ENCODE peak calls at places on chromosome 4, in eight cellular contexts. One of them, this sample, is unnamed.

GRCh38 chr4:128979934-128980333 is 113.4 kb downstream of the SCLT1 start:
- DNase-seq in adrenal gland: peak
- DNase-seq in K562: no peak
- DNase-seq in iPS DF 6.9: no peak
- DNase-seq in tibial artery: no peak
- DNase-seq in transverse colon: no peak
- DNase-seq in hepatocyte: peak
- DNase-seq in ovary: no peak
- DNase-seq in this sample: no peak

GRCh38 chr4:7418131-7418943 is 16.4 kb downstream of the PSAPL1 start:
- DNase-seq in adrenal gland: peak
- DNase-seq in K562: peak
- DNase-seq in iPS DF 6.9: no peak
- DNase-seq in tibial artery: peak
- DNase-seq in transverse colon: peak
- DNase-seq in hepatocyte: no peak
- DNase-seq in ovary: peak
- DNase-seq in this sample: no peak

GRCh38 chr4:38591617-38592337 is 72.2 kb upstream of the KLF3 start:
- DNase-seq in adrenal gland: no peak
- DNase-seq in K562: no peak
- DNase-seq in iPS DF 6.9: no peak
- DNase-seq in tibial artery: no peak
- DNase-seq in transverse colon: no peak
- DNase-seq in hepatocyte: no peak
- DNase-seq in ovary: no peak
- DNase-seq in this sample: no peak

GRCh38 chr4:165378763-165379631 is at the start of gene CPE:
- DNase-seq in adrenal gland: peak
- DNase-seq in K562: no peak
- DNase-seq in iPS DF 6.9: no peak
- DNase-seq in tibial artery: peak
- DNase-seq in transverse colon: peak
- DNase-seq in hepatocyte: peak
- DNase-seq in ovary: peak
- DNase-seq in this sample: peak

GRCh38 chr4:111806331-111806730 is 338.9 kb upstream of the FAM241A start:
- DNase-seq in adrenal gland: no peak
- DNase-seq in K562: no peak
- DNase-seq in iPS DF 6.9: peak
- DNase-seq in tibial artery: no peak
- DNase-seq in transverse colon: no peak
- DNase-seq in hepatocyte: peak
- DNase-seq in ovary: no peak
- DNase-seq in this sample: no peak

GRCh38 chr4:82886145-82886942 is 4.6 kb downstream of the SEC31A start:
- DNase-seq in adrenal gland: no peak
- DNase-seq in K562: no peak
- DNase-seq in iPS DF 6.9: no peak
- DNase-seq in tibial artery: no peak
- DNase-seq in transverse colon: no peak
- DNase-seq in hepatocyte: peak
- DNase-seq in ovary: no peak
- DNase-seq in this sample: no peak

GRCh38 chr4:73139245-73139644 is 69.7 kb upstream of the COX18 start:
- DNase-seq in adrenal gland: no peak
- DNase-seq in K562: no peak
- DNase-seq in iPS DF 6.9: no peak
- DNase-seq in tibial artery: no peak
- DNase-seq in transverse colon: no peak
- DNase-seq in hepatocyte: no peak
- DNase-seq in ovary: no peak
- DNase-seq in this sample: no peak

GRCh38 chr4:10664408-10664807 is 20.2 kb downstream of the CLNK start:
- DNase-seq in adrenal gland: no peak
- DNase-seq in K562: no peak
- DNase-seq in iPS DF 6.9: no peak
- DNase-seq in tibial artery: peak
- DNase-seq in transverse colon: no peak
- DNase-seq in hepatocyte: peak
- DNase-seq in ovary: no peak
- DNase-seq in this sample: no peak

GRCh38 chr4:147975325-147975724 is 243.4 kb downstream of the ARHGAP10 start:
- DNase-seq in adrenal gland: no peak
- DNase-seq in K562: no peak
- DNase-seq in iPS DF 6.9: no peak
- DNase-seq in tibial artery: peak
- DNase-seq in transverse colon: no peak
- DNase-seq in hepatocyte: no peak
- DNase-seq in ovary: no peak
- DNase-seq in this sample: no peak

GRCh38 chr4:73055241-73055897 is 14.1 kb downstream of the COX18 start:
- DNase-seq in adrenal gland: no peak
- DNase-seq in K562: no peak
- DNase-seq in iPS DF 6.9: no peak
- DNase-seq in tibial artery: no peak
- DNase-seq in transverse colon: no peak
- DNase-seq in hepatocyte: no peak
- DNase-seq in ovary: no peak
- DNase-seq in this sample: no peak

GRCh38 chr4:94517492-94517891 is 65.8 kb downstream of the PDLIM5 start:
- DNase-seq in adrenal gland: no peak
- DNase-seq in K562: no peak
- DNase-seq in iPS DF 6.9: no peak
- DNase-seq in tibial artery: no peak
- DNase-seq in transverse colon: no peak
- DNase-seq in hepatocyte: no peak
- DNase-seq in ovary: no peak
- DNase-seq in this sample: no peak

GRCh38 chr4:94516999-94517398 is 65.3 kb downstream of the PDLIM5 start:
- DNase-seq in adrenal gland: no peak
- DNase-seq in K562: no peak
- DNase-seq in iPS DF 6.9: no peak
- DNase-seq in tibial artery: no peak
- DNase-seq in transverse colon: no peak
- DNase-seq in hepatocyte: no peak
- DNase-seq in ovary: no peak
- DNase-seq in this sample: no peak

GRCh38 chr4:94516067-94516466 is 64.3 kb downstream of the PDLIM5 start:
- DNase-seq in adrenal gland: no peak
- DNase-seq in K562: no peak
- DNase-seq in iPS DF 6.9: no peak
- DNase-seq in tibial artery: no peak
- DNase-seq in transverse colon: no peak
- DNase-seq in hepatocyte: no peak
- DNase-seq in ovary: no peak
- DNase-seq in this sample: no peak

GRCh38 chr4:94519019-94519418 is 67.3 kb downstream of the PDLIM5 start:
- DNase-seq in adrenal gland: no peak
- DNase-seq in K562: no peak
- DNase-seq in iPS DF 6.9: no peak
- DNase-seq in tibial artery: no peak
- DNase-seq in transverse colon: no peak
- DNase-seq in hepatocyte: no peak
- DNase-seq in ovary: no peak
- DNase-seq in this sample: no peak

GRCh38 chr4:94515365-94515764 is 63.6 kb downstream of the PDLIM5 start:
- DNase-seq in adrenal gland: no peak
- DNase-seq in K562: no peak
- DNase-seq in iPS DF 6.9: no peak
- DNase-seq in tibial artery: no peak
- DNase-seq in transverse colon: no peak
- DNase-seq in hepatocyte: no peak
- DNase-seq in ovary: no peak
- DNase-seq in this sample: no peak
- H3K27ac ChIP-seq in adrenal gland: no peak
- H3K27ac ChIP-seq in K562: no peak
- H3K27ac ChIP-seq in iPS DF 6.9: no peak
- H3K27ac ChIP-seq in tibial artery: peak
- H3K27ac ChIP-seq in transverse colon: peak
- H3K27ac ChIP-seq in hepatocyte: peak
- H3K27ac ChIP-seq in ovary: no peak
- H3K27ac ChIP-seq in this sample: no peak

DNA sequence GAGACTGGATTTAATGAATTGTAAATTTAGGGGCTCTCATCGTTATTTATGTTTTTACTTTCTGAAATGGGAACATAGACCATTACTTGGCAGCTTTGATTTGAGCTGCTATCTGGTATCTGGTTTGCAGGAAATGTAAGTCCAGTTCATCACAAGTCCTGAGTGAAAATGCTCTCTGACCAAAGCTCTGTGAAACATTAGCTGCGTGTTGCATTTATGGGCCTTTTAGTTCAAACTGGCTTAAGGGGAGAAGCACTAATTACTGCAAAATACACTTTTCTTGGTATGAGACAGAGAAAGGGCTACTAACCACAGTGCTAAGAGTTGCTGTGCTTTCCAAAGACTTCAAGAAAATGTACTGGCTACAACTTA is 453 bp downstream of the CC2D2A start:
- DNase-seq in adrenal gland: no peak
- DNase-seq in K562: no peak
- DNase-seq in iPS DF 6.9: no peak
- DNase-seq in tibial artery: no peak
- DNase-seq in transverse colon: no peak
- DNase-seq in hepatocyte: no peak
- DNase-seq in ovary: no peak
- DNase-seq in this sample: no peak
- H3K4me3 ChIP-seq in adrenal gland: no peak
- H3K4me3 ChIP-seq in K562: no peak
- H3K4me3 ChIP-seq in iPS DF 6.9: no peak
- H3K4me3 ChIP-seq in tibial artery: peak
- H3K4me3 ChIP-seq in transverse colon: peak
- H3K4me3 ChIP-seq in hepatocyte: peak
- H3K4me3 ChIP-seq in ovary: peak
- H3K4me3 ChIP-seq in this sample: no peak

DNA sequence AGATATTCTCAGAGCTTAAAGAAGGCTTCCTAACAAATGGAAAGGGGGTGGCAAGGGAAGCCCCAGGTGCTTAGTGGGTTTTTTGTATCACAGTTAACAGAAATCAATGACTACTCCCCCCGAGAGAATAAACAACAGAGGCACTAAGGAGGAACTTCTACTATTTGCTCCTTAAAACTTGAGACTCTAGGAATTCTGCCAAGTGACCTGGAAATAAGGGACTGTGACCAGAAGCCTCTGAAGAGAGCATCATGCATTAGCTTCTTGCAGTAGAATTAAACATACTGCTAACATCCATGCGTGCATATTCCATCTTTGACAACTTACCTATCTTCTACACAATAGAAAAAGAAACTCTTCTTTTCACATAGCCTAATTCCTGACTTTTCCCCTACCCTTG is 86.8 kb downstream of the CAMK2D start:
- DNase-seq in adrenal gland: no peak
- DNase-seq in K562: no peak
- DNase-seq in iPS DF 6.9: no peak
- DNase-seq in tibial artery: no peak
- DNase-seq in transverse colon: no peak
- DNase-seq in hepatocyte: no peak
- DNase-seq in ovary: no peak
- DNase-seq in this sample: no peak
- H3K27ac ChIP-seq in adrenal gland: no peak
- H3K27ac ChIP-seq in K562: no peak
- H3K27ac ChIP-seq in iPS DF 6.9: no peak
- H3K27ac ChIP-seq in tibial artery: no peak
- H3K27ac ChIP-seq in transverse colon: no peak
- H3K27ac ChIP-seq in hepatocyte: no peak
- H3K27ac ChIP-seq in ovary: no peak
- H3K27ac ChIP-seq in this sample: no peak

GRCh38 chr4:140557831-140558435 is 10.8 kb downstream of the UCP1 start:
- DNase-seq in adrenal gland: no peak
- DNase-seq in K562: no peak
- DNase-seq in iPS DF 6.9: no peak
- DNase-seq in tibial artery: no peak
- DNase-seq in transverse colon: no peak
- DNase-seq in hepatocyte: no peak
- DNase-seq in ovary: no peak
- DNase-seq in this sample: no peak
- H3K4me3 ChIP-seq in adrenal gland: no peak
- H3K4me3 ChIP-seq in K562: no peak
- H3K4me3 ChIP-seq in iPS DF 6.9: no peak
- H3K4me3 ChIP-seq in tibial artery: no peak
- H3K4me3 ChIP-seq in transverse colon: no peak
- H3K4me3 ChIP-seq in hepatocyte: no peak
- H3K4me3 ChIP-seq in ovary: no peak
- H3K4me3 ChIP-seq in this sample: no peak

DNA sequence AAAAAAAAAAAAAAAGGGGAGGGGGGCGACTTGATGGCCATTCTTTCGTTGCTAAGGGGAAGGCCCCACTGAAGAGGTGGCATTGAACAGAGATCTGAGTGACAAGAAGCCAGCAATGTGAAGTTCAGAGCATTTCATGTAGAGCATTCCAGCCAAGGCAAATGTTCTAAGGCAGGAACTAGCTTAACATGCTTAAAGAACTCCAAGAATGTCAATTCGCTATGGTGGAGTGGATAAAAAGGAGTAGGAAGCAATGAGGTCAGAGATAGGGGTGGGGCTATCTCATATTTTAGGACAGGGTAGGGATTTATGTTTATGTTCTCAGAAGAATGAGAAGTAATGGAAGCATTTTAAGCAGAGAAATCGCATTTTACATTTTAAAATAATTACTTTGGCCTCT is 130.9 kb downstream of the TTC29 start:
- DNase-seq in adrenal gland: no peak
- DNase-seq in K562: no peak
- DNase-seq in iPS DF 6.9: no peak
- DNase-seq in tibial artery: no peak
- DNase-seq in transverse colon: no peak
- DNase-seq in hepatocyte: no peak
- DNase-seq in ovary: no peak
- DNase-seq in this sample: no peak
- H3K27ac ChIP-seq in adrenal gland: no peak
- H3K27ac ChIP-seq in K562: no peak
- H3K27ac ChIP-seq in iPS DF 6.9: no peak
- H3K27ac ChIP-seq in tibial artery: no peak
- H3K27ac ChIP-seq in transverse colon: no peak
- H3K27ac ChIP-seq in hepatocyte: no peak
- H3K27ac ChIP-seq in ovary: no peak
- H3K27ac ChIP-seq in this sample: no peak

This sample was measured in CD4-positive, alpha-beta memory T cell.